ENCODE peak calls at places on chromosome 17, in four cellular contexts. W, E, Y and U are unnamed samples. For H3K4me1, the result is how much of the 10 kb centered on the place peaks cover.

GRCh38 chr17:32503251-32504165 is 16.7 kb downstream of the CDK5R1 start:
- DNase-seq in W (no peak), E (no peak), Y (peak), U (no peak)

GRCh38 chr17:18257747-18258355 is 687 bp downstream of the FLII start:
- DNase-seq in W (no peak), E (peak), Y (no peak), U (no peak)

GRCh38 chr17:40331743-40332641 is 23.0 kb downstream of the RARA start:
- DNase-seq in W (no peak), E (no peak), Y (no peak), U (no peak)

GRCh38 chr17:29158096-29158495 is 22.1 kb downstream of the MYO18A start:
- DNase-seq in W (no peak), E (no peak), Y (no peak), U (no peak)

GRCh38 chr17:38743556-38744171 is 4.5 kb downstream of the PCGF2 start:
- DNase-seq in W (no peak), E (no peak), Y (no peak), U (no peak)

GRCh38 chr17:7888184-7888920 is at the start of gene CHD3:
- DNase-seq in W (no peak), E (no peak), Y (no peak), U (no peak)

GRCh38 chr17:49581645-49581992 is 5.9 kb downstream of the NXPH3 start:
- DNase-seq in W (no peak), E (no peak), Y (no peak), U (no peak)

GRCh38 chr17:69909389-69909788 is 165.6 kb upstream of the KCNJ16 start:
- DNase-seq in W (no peak), E (no peak), Y (no peak), U (no peak)

GRCh38 chr17:17921192-17922082 is 50.8 kb downstream of the TOM1L2 start:
- DNase-seq in W (peak), E (peak), Y (no peak), U (peak)

GRCh38 chr17:50359005-50359699 is 13.2 kb downstream of the XYLT2 start:
- DNase-seq in W (no peak), E (no peak), Y (no peak), U (no peak)

GRCh38 chr17:38894276-38894675 is 24.4 kb downstream of the LASP1 start:
- DNase-seq in W (no peak), E (no peak), Y (no peak), U (no peak)

GRCh38 chr17:299546-299945 is 53.1 kb downstream of the RPH3AL start:
- DNase-seq in W (no peak), E (no peak), Y (no peak), U (no peak)

GRCh38 chr17:39634384-39634871 is 2.5 kb upstream of the STARD3 start:
- DNase-seq in W (no peak), E (no peak), Y (no peak), U (no peak)

GRCh38 chr17:61335845-61336655 is 63.6 kb upstream of the TBX2 start:
- DNase-seq in W (no peak), E (peak), Y (no peak), U (no peak)

GRCh38 chr17:50621562-50621961 is 13.1 kb upstream of the ABCC3 start:
- DNase-seq in W (no peak), E (no peak), Y (no peak), U (no peak)

GRCh38 chr17:17454276-17454675 is 22.5 kb upstream of the MED9 start:
- DNase-seq in W (no peak), E (no peak), Y (no peak), U (no peak)

GRCh38 chr17:73357318-73357717 is 45.5 kb upstream of the CDC42EP4 start:
- DNase-seq in W (no peak), E (no peak), Y (no peak), U (no peak)

GRCh38 chr17:35448214-35448898 is at the start of gene SLFN13:
- DNase-seq in W (peak), E (no peak), Y (peak), U (peak)

GRCh38 chr17:78559749-78560368 is 17.3 kb downstream of the DNAH17 start:
- DNase-seq in W (peak), E (no peak), Y (no peak), U (no peak)

GRCh38 chr17:35892091-35892637 is 12.0 kb upstream of the CCL5 start:
- DNase-seq in W (no peak), E (no peak), Y (no peak), U (no peak)

GRCh38 chr17:82963104-82963950 is 116.1 kb upstream of the METRNL start:
- DNase-seq in W (peak), E (no peak), Y (no peak), U (no peak)

GRCh38 chr17:27649929-27650328 is 18.9 kb downstream of the LGALS9 start:
- DNase-seq in W (no peak), E (no peak), Y (no peak), U (no peak)

GRCh38 chr17:78904371-78904770 is 1.4 kb upstream of the CEP295NL start:
- DNase-seq in W (no peak), E (no peak), Y (no peak), U (no peak)

GRCh38 chr17:45170976-45171337 is 9.3 kb downstream of the HEXIM2 start:
- DNase-seq in W (no peak), E (no peak), Y (no peak), U (no peak)

GRCh38 chr17:77490361-77491183 is 349.8 kb downstream of the SEC14L1 start:
- DNase-seq in W (no peak), E (no peak), Y (no peak), U (no peak)

GRCh38 chr17:65047939-65048338 is 8.6 kb downstream of the GNA13 start:
- DNase-seq in W (no peak), E (no peak), Y (no peak), U (no peak)
- H3K4me1 ChIP-seq in W (under half), E (under half), Y (under half), U (under half)

GRCh38 chr17:58054641-58055040 is 28.6 kb upstream of the DYNLL2 start:
- DNase-seq in W (no peak), E (no peak), Y (no peak), U (no peak)

GRCh38 chr17:58049533-58049932 is 33.7 kb upstream of the DYNLL2 start:
- DNase-seq in W (no peak), E (no peak), Y (no peak), U (no peak)

GRCh38 chr17:58056476-58056875 is 26.7 kb upstream of the DYNLL2 start:
- DNase-seq in W (no peak), E (no peak), Y (no peak), U (no peak)

GRCh38 chr17:58047751-58048150 is 35.5 kb upstream of the DYNLL2 start:
- DNase-seq in W (no peak), E (no peak), Y (no peak), U (no peak)

DNA sequence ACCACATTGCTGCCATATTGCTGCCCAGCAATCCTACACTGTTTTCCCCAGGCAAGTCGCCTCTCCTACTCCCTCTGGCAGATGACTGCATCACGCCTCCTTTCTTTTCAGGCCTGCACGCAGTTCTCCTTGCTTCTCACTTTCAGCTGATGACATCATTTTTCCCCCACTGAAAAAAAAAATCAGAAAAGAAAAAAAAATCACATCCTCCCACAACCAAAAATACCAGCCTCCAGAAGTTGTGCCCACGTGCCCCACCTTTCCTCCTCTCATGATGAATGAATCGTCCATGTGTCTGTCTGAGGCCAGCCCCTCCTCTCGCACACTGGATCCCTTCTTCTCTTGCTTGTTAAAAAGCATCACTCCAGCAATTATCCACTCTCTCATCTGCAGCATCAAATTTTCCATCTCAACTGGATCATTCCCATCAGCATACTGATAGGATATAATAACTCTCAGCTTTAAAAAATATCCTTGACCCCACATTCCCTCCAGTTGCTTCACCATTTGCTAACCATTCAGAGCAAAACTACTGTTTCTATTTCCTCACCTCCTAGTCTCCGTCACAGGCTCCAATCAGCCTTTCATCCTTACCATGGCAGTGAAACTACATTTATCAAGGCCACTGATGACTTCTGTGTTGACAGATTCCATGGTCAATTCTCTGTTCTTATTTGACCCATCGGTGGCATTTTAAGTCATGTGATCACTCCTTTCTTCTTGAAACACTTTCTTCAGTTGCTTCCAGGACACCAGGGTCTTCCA is 30.1 kb upstream of the DYNLL2 start:
- DNase-seq in W (no peak), E (no peak), Y (no peak), U (no peak)
- TF ChIP-seq SUZ12 in W (no peak), E (no peak), Y (no peak), U (no peak)

DNA sequence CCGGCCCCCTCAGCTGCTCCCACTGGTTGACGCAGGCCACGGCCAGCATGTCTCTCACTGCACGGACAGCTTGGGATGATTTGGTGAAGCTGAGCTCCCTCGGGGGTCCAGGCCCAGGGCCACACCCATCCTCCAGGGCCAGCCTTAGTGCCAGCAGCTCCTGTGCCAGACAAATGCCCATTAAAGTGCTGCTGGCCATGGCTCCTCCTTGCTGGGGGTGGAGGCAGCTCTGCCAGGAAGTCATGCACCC is 2.5 kb downstream of the TRIM47 start:
- DNase-seq in W (no peak), E (no peak), Y (no peak), U (no peak)
- H3K9ac ChIP-seq in W (no peak), E (peak), Y (no peak), U (peak)

GRCh38 chr17:66717680-66718079 is 117.2 kb upstream of the CACNG5 start:
- DNase-seq in W (no peak), E (no peak), Y (no peak), U (no peak)
- H3K4me1 ChIP-seq in W (under half), E (under half), Y (under half), U (under half)